ENCODE peak calls at places on chromosomes 12 and 14, in five cellular contexts. F is breast epithelium, C is gastrocnemius medialis, K is pancreas, Z is right atrium auricular region. X is an unnamed sample.
A peak's percentile ranks its signal among the peaks of the same experiment; 100 is the strongest.

GRCh38 chr14:96090441-96091148 is 51.4 kb downstream of the C14orf132 start:
- DNase-seq in Z (no peak), C (peak; percentile 42), F (no peak), K (no peak), X (peak; percentile 61)

GRCh38 chr14:61644834-61645233 is 50.5 kb upstream of the HIF1A start:
- DNase-seq in K (no peak), F (no peak), Z (no peak), C (no peak), X (no peak)

GRCh38 chr14:98278805-98279204 is 993.2 kb downstream of the BCL11B start:
- DNase-seq in Z (no peak), K (no peak), C (no peak), F (no peak), X (no peak)

GRCh38 chr12:119235352-119235751 is 56.6 kb downstream of the HSPB8 start:
- DNase-seq in C (no peak), Z (no peak), K (no peak), F (no peak), X (no peak)

GRCh38 chr14:99752486-99753121 is 40.6 kb upstream of the EML1 start:
- DNase-seq in K (no peak), C (no peak), F (no peak), Z (no peak), X (peak; percentile 42)

GRCh38 chr12:124236651-124237050 is 58.2 kb upstream of the RFLNA start:
- DNase-seq in Z (no peak), K (no peak), C (no peak), F (no peak), X (no peak)

GRCh38 chr12:78963439-78964222 is 99.1 kb downstream of the SYT1 start:
- DNase-seq in F (no peak), K (no peak), Z (no peak), C (no peak), X (no peak)

GRCh38 chr12:78799679-78800078 is 64.9 kb upstream of the SYT1 start:
- DNase-seq in Z (no peak), C (no peak), F (no peak), K (no peak), X (no peak)

GRCh38 chr12:127717293-127717692 is 549.7 kb upstream of the TMEM132C start:
- DNase-seq in C (no peak), F (no peak), K (no peak), Z (no peak), X (no peak)

GRCh38 chr12:50690923-50691322 is 73.0 kb upstream of the ATF1 start:
- DNase-seq in C (peak; percentile 21), K (peak; percentile 54), Z (peak; percentile 60), F (peak; percentile 28), X (peak; percentile 93)

GRCh38 chr12:122079532-122080081 is 1.1 kb downstream of the MLXIP start:
- DNase-seq in K (peak; percentile 39), Z (no peak), F (no peak), C (peak; percentile 90), X (peak; percentile 31)

GRCh38 chr12:122078141-122079037 is at the start of gene MLXIP:
- DNase-seq in Z (peak; percentile 95), F (peak; percentile 89), K (peak; percentile 93), C (peak; percentile 95), X (peak; percentile 97)

GRCh38 chr12:122079038-122079531 is 529 bp downstream of the MLXIP start:
- DNase-seq in K (peak; percentile 63), Z (no peak), F (no peak), C (peak; percentile 77), X (no peak)

GRCh38 chr12:122073815-122074214 is 4.7 kb upstream of the MLXIP start:
- DNase-seq in Z (no peak), C (no peak), F (no peak), K (no peak), X (no peak)

GRCh38 chr12:122076743-122077495 is 1.6 kb upstream of the MLXIP start:
- DNase-seq in C (no peak), Z (no peak), K (no peak), F (no peak), X (no peak)
- H3K27ac ChIP-seq in C (peak overlapping the region; percentile 91), Z (no peak overlapping the region), K (no peak overlapping the region), F (no peak overlapping the region), X (no peak overlapping the region)

DNA sequence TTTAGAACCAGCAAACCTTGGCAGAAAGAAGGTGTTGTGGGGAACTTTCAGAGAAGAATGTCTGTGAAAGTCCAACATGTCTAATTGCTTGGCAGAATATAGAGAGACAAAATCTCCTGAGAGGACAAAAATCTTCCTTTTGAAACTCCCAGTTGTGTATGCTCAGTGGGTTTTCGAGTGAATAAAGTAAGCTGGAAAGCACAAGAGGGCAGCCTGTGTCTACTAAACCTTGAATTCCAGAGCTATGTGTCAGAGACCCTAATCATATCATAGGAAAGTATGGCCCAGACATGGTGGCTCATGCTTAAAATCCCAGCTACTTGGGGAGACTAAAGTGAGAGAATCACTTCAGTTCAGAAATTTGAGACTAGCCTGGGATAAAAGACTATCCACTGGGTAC is 661.2 kb downstream of the SLC16A7 start:
- DNase-seq in F (no peak), C (no peak), K (no peak), Z (no peak), X (no peak)
- TF ChIP-seq CTCF in F (no peak), C (no peak), K (no peak), Z (no peak), X (no peak)

GRCh38 chr12:80936642-80937390 is 918 bp downstream of the LIN7A start:
- DNase-seq in Z (no peak), C (no peak), K (peak; percentile 26), F (peak; percentile 28), X (peak; percentile 22)

GRCh38 chr12:80939231-80939950 is 1.7 kb upstream of the LIN7A start:
- DNase-seq in C (no peak), K (no peak), Z (no peak), F (no peak), X (no peak)

GRCh38 chr12:80938397-80938796 is 663 bp upstream of the LIN7A start:
- DNase-seq in C (no peak), Z (no peak), K (no peak), F (no peak), X (no peak)

GRCh38 chr12:80936353-80936641 is 1.4 kb downstream of the LIN7A start:
- DNase-seq in K (no peak), Z (no peak), F (no peak), C (no peak), X (no peak)

DNA sequence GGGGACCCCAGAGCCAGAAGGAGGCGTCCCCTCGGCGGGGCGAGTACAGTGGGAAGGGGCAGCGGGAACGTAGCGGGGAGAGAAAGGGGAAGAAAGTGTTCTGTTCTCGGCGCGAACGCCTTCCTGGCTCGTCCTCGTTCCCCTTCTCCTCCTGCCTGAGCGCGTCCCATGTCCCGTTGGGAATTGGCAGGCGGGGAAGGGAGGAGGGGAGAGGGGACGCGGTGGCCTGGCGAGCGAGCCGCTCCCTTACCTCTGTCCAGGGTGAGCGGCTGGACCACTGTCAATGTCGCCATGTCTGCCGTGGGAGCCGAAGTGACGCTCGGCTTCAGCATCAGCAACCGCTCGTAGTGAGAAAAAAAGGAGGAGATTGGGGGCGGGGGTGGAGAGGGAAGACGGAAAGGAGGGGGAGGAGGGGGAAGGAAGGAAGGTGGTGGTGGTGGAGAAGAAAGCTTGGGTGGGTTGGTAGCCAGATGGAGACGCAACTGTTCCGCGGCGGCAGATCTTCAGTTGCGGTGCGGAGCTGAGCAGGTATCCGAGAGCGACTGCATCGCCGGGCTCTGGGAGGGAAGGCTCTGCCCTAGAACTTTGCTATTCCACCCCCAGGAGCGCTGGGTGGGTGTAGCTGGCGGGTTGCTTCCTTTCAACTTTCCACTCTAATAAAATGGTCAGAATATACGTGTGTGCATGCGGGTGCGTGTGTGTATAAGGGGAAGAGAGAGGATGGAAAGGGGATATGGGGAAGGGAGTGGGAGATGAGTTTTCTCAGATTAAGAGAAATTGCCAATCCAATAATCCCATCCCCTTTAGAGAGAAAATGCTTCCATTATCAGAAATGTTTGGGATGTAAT is at the start of gene LIN7A:
- DNase-seq in F (no peak), Z (no peak), K (peak; percentile 7), C (peak; percentile 16), X (peak; percentile 71)
- H3K27ac ChIP-seq in F (peak within 1 kb of the TSS; percentile 53), Z (peak within 1 kb of the TSS; percentile 92), K (no peak within 1 kb of the TSS), C (peak within 1 kb of the TSS; percentile 72), X (peak within 1 kb of the TSS; percentile 51)

GRCh38 chr14:77313374-77313773 is 7.3 kb downstream of the POMT2 start:
- DNase-seq in Z (no peak), K (no peak), F (no peak), C (no peak), X (no peak)

GRCh38 chr14:77316872-77317271 is 3.8 kb downstream of the POMT2 start:
- DNase-seq in K (no peak), F (peak; percentile 54), Z (no peak), C (peak; percentile 82), X (peak; percentile 53)

GRCh38 chr14:77314043-77314442 is 6.6 kb downstream of the POMT2 start:
- DNase-seq in C (peak; percentile 49), K (no peak), F (peak; percentile 47), Z (no peak), X (peak; percentile 59)

GRCh38 chr14:77314539-77314938 is 6.1 kb downstream of the POMT2 start:
- DNase-seq in F (no peak), Z (no peak), C (no peak), K (no peak), X (no peak)

GRCh38 chr14:77315115-77315944 is 5.4 kb downstream of the POMT2 start:
- DNase-seq in K (no peak), C (no peak), F (no peak), Z (no peak), X (no peak)
- TF ChIP-seq CTCF in K (no peak), C (no peak), F (no peak), Z (no peak), X (no peak)

DNA sequence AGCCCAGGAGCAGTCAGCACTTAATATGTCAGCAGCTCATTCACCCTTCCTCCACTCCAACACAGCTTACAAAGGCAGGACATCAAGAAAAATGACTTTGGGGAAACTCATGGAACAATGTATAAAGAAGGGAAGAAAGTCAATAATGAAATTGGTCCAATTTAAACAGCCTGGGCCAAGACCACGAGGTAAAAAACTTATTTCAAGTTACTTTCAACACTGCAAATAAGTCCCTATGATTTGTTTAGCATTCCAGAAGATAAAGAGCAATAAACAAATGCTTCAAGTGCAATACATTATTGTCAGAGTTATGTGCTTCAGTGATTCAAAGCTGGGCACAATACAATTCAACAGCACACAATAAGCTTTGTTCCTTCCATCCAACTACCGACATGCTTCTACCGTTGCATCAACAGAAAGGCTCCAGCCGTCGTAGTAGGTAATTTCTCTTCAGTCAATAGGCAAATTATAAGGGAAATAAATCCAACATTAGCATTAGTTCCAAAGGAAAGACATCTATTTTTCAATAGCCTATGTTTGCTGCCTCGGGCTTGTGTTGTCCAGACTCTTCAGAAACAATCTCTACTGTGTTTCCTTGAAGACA is 225.7 kb downstream of the NUAK1 start:
- DNase-seq in C (no peak), K (no peak), Z (no peak), F (no peak), X (no peak)
- H3K27ac ChIP-seq in C (no peak overlapping the region), K (no peak overlapping the region), Z (no peak overlapping the region), F (no peak overlapping the region), X (no peak overlapping the region)